ENCODE peak calls at places on chromosomes 16 and 17, in eight cellular contexts. One of them, this sample, is unnamed.

GRCh38 chr17:77451271-77451893 is 310.6 kb downstream of the SEC14L1 start:
- DNase-seq in mesenchymal stem cell: peak; percentile 83
- DNase-seq in mesenteric fat pad: no peak
- DNase-seq in ACHN: no peak
- DNase-seq in activated naive CD8-positive, alpha-beta T cell treated with anti-CD3 and anti-CD28 coated beads, Interleukin-2, amount 50 U/mL, for 24 hours: peak; percentile 84
- DNase-seq in hippocampal formation: peak; percentile 95
- DNase-seq in T-helper 2 cell: peak; percentile 49
- DNase-seq in WTC11: peak; percentile 84
- DNase-seq in this sample: peak; percentile 81

GRCh38 chr16:48613061-48613957 is 3.3 kb upstream of the N4BP1 start:
- DNase-seq in activated naive CD8-positive, alpha-beta T cell treated with anti-CD3 and anti-CD28 coated beads, Interleukin-2, amount 50 U/mL, for 24 hours: peak; percentile 61
- DNase-seq in WTC11: no peak
- DNase-seq in T-helper 2 cell: no peak
- DNase-seq in mesenchymal stem cell: peak; percentile 93
- DNase-seq in ACHN: no peak
- DNase-seq in mesenteric fat pad: no peak
- DNase-seq in hippocampal formation: no peak
- DNase-seq in this sample: no peak

GRCh38 chr16:88298882-88299745 is 83.6 kb upstream of the ZNF469 start:
- DNase-seq in activated naive CD8-positive, alpha-beta T cell treated with anti-CD3 and anti-CD28 coated beads, Interleukin-2, amount 50 U/mL, for 24 hours: peak; percentile 7
- DNase-seq in ACHN: no peak
- DNase-seq in WTC11: no peak
- DNase-seq in hippocampal formation: no peak
- DNase-seq in mesenchymal stem cell: peak; percentile 41
- DNase-seq in mesenteric fat pad: no peak
- DNase-seq in T-helper 2 cell: no peak
- DNase-seq in this sample: no peak

GRCh38 chr17:66290097-66290722 is 12.2 kb upstream of the PRKCA start:
- DNase-seq in activated naive CD8-positive, alpha-beta T cell treated with anti-CD3 and anti-CD28 coated beads, Interleukin-2, amount 50 U/mL, for 24 hours: no peak
- DNase-seq in T-helper 2 cell: no peak
- DNase-seq in mesenchymal stem cell: no peak
- DNase-seq in mesenteric fat pad: no peak
- DNase-seq in ACHN: peak; percentile 29
- DNase-seq in hippocampal formation: no peak
- DNase-seq in WTC11: no peak
- DNase-seq in this sample: no peak

GRCh38 chr17:73316919-73317505 is 5.2 kb upstream of the CDC42EP4 start:
- DNase-seq in ACHN: no peak
- DNase-seq in activated naive CD8-positive, alpha-beta T cell treated with anti-CD3 and anti-CD28 coated beads, Interleukin-2, amount 50 U/mL, for 24 hours: no peak
- DNase-seq in mesenteric fat pad: no peak
- DNase-seq in hippocampal formation: no peak
- DNase-seq in WTC11: no peak
- DNase-seq in mesenchymal stem cell: no peak
- DNase-seq in T-helper 2 cell: no peak
- DNase-seq in this sample: no peak

GRCh38 chr17:78383725-78384471 is 5.4 kb downstream of the PGS1 start:
- DNase-seq in mesenchymal stem cell: peak; percentile 99
- DNase-seq in activated naive CD8-positive, alpha-beta T cell treated with anti-CD3 and anti-CD28 coated beads, Interleukin-2, amount 50 U/mL, for 24 hours: peak; percentile 62
- DNase-seq in WTC11: no peak
- DNase-seq in hippocampal formation: no peak
- DNase-seq in mesenteric fat pad: no peak
- DNase-seq in T-helper 2 cell: no peak
- DNase-seq in ACHN: peak; percentile 78
- DNase-seq in this sample: peak; percentile 15

GRCh38 chr16:73048292-73049050 is 543 bp upstream of the ZFHX3 start:
- DNase-seq in T-helper 2 cell: no peak
- DNase-seq in WTC11: no peak
- DNase-seq in activated naive CD8-positive, alpha-beta T cell treated with anti-CD3 and anti-CD28 coated beads, Interleukin-2, amount 50 U/mL, for 24 hours: no peak
- DNase-seq in hippocampal formation: no peak
- DNase-seq in mesenchymal stem cell: peak; percentile 51
- DNase-seq in mesenteric fat pad: no peak
- DNase-seq in ACHN: peak; percentile 48
- DNase-seq in this sample: peak; percentile 51

GRCh38 chr17:30921544-30922196 is at the start of gene ADAP2:
- DNase-seq in WTC11: peak; percentile 68
- DNase-seq in mesenteric fat pad: peak; percentile 90
- DNase-seq in mesenchymal stem cell: peak; percentile 26
- DNase-seq in T-helper 2 cell: no peak
- DNase-seq in hippocampal formation: peak; percentile 15
- DNase-seq in activated naive CD8-positive, alpha-beta T cell treated with anti-CD3 and anti-CD28 coated beads, Interleukin-2, amount 50 U/mL, for 24 hours: peak; percentile 6
- DNase-seq in ACHN: peak; percentile 73
- DNase-seq in this sample: peak; percentile 15

GRCh38 chr16:84569382-84569987 is 48.4 kb downstream of the COTL1 start:
- DNase-seq in ACHN: no peak
- DNase-seq in activated naive CD8-positive, alpha-beta T cell treated with anti-CD3 and anti-CD28 coated beads, Interleukin-2, amount 50 U/mL, for 24 hours: no peak
- DNase-seq in WTC11: no peak
- DNase-seq in T-helper 2 cell: no peak
- DNase-seq in mesenteric fat pad: no peak
- DNase-seq in hippocampal formation: no peak
- DNase-seq in mesenchymal stem cell: no peak
- DNase-seq in this sample: no peak

GRCh38 chr16:64738321-64738960 is 383.4 kb downstream of the CDH11 start:
- DNase-seq in mesenteric fat pad: no peak
- DNase-seq in mesenchymal stem cell: peak; percentile 38
- DNase-seq in ACHN: no peak
- DNase-seq in activated naive CD8-positive, alpha-beta T cell treated with anti-CD3 and anti-CD28 coated beads, Interleukin-2, amount 50 U/mL, for 24 hours: no peak
- DNase-seq in WTC11: no peak
- DNase-seq in hippocampal formation: no peak
- DNase-seq in T-helper 2 cell: no peak
- DNase-seq in this sample: no peak

GRCh38 chr16:57539072-57539796 is 2.9 kb upstream of the CCDC102A start:
- DNase-seq in mesenchymal stem cell: no peak
- DNase-seq in mesenteric fat pad: peak; percentile 47
- DNase-seq in activated naive CD8-positive, alpha-beta T cell treated with anti-CD3 and anti-CD28 coated beads, Interleukin-2, amount 50 U/mL, for 24 hours: no peak
- DNase-seq in T-helper 2 cell: no peak
- DNase-seq in ACHN: no peak
- DNase-seq in WTC11: no peak
- DNase-seq in hippocampal formation: no peak
- DNase-seq in this sample: no peak

GRCh38 chr17:43839670-43840101 is 6.7 kb upstream of the MPP3 start:
- DNase-seq in ACHN: peak; percentile 24
- DNase-seq in hippocampal formation: no peak
- DNase-seq in WTC11: no peak
- DNase-seq in T-helper 2 cell: no peak
- DNase-seq in activated naive CD8-positive, alpha-beta T cell treated with anti-CD3 and anti-CD28 coated beads, Interleukin-2, amount 50 U/mL, for 24 hours: no peak
- DNase-seq in mesenchymal stem cell: no peak
- DNase-seq in mesenteric fat pad: no peak
- DNase-seq in this sample: no peak

GRCh38 chr17:12388206-12388605 is 277.5 kb upstream of the MYOCD start:
- DNase-seq in hippocampal formation: no peak
- DNase-seq in activated naive CD8-positive, alpha-beta T cell treated with anti-CD3 and anti-CD28 coated beads, Interleukin-2, amount 50 U/mL, for 24 hours: no peak
- DNase-seq in T-helper 2 cell: no peak
- DNase-seq in ACHN: no peak
- DNase-seq in mesenchymal stem cell: peak; percentile 57
- DNase-seq in WTC11: no peak
- DNase-seq in mesenteric fat pad: no peak
- DNase-seq in this sample: no peak

GRCh38 chr16:58843675-58844074 is 109.6 kb upstream of the GOT2 start:
- DNase-seq in T-helper 2 cell: no peak
- DNase-seq in hippocampal formation: no peak
- DNase-seq in mesenchymal stem cell: peak; percentile 21
- DNase-seq in ACHN: peak; percentile 67
- DNase-seq in mesenteric fat pad: no peak
- DNase-seq in WTC11: no peak
- DNase-seq in activated naive CD8-positive, alpha-beta T cell treated with anti-CD3 and anti-CD28 coated beads, Interleukin-2, amount 50 U/mL, for 24 hours: no peak
- DNase-seq in this sample: no peak

GRCh38 chr16:46801428-46802049 is 29.4 kb downstream of the C16orf87 start:
- DNase-seq in activated naive CD8-positive, alpha-beta T cell treated with anti-CD3 and anti-CD28 coated beads, Interleukin-2, amount 50 U/mL, for 24 hours: no peak
- DNase-seq in T-helper 2 cell: no peak
- DNase-seq in WTC11: no peak
- DNase-seq in ACHN: peak; percentile 69
- DNase-seq in hippocampal formation: no peak
- DNase-seq in mesenteric fat pad: no peak
- DNase-seq in mesenchymal stem cell: peak; percentile 55
- DNase-seq in this sample: no peak

GRCh38 chr17:50944902-50945720 is 79.0 kb upstream of the TOB1 start:
- DNase-seq in WTC11: no peak
- DNase-seq in mesenchymal stem cell: no peak
- DNase-seq in activated naive CD8-positive, alpha-beta T cell treated with anti-CD3 and anti-CD28 coated beads, Interleukin-2, amount 50 U/mL, for 24 hours: no peak
- DNase-seq in T-helper 2 cell: no peak
- DNase-seq in hippocampal formation: no peak
- DNase-seq in mesenteric fat pad: peak; percentile 76
- DNase-seq in ACHN: no peak
- DNase-seq in this sample: no peak

GRCh38 chr16:53817117-53817516 is 113.2 kb downstream of the FTO start:
- DNase-seq in mesenteric fat pad: no peak
- DNase-seq in mesenchymal stem cell: peak; percentile 91
- DNase-seq in hippocampal formation: no peak
- DNase-seq in ACHN: peak; percentile 89
- DNase-seq in T-helper 2 cell: no peak
- DNase-seq in activated naive CD8-positive, alpha-beta T cell treated with anti-CD3 and anti-CD28 coated beads, Interleukin-2, amount 50 U/mL, for 24 hours: no peak
- DNase-seq in WTC11: no peak
- DNase-seq in this sample: no peak

GRCh38 chr17:83203073-83203471 is 123.7 kb downstream of the METRNL start:
- DNase-seq in mesenchymal stem cell: peak; percentile 32
- DNase-seq in WTC11: peak; percentile 3
- DNase-seq in T-helper 2 cell: no peak
- DNase-seq in hippocampal formation: no peak
- DNase-seq in ACHN: no peak
- DNase-seq in mesenteric fat pad: peak; percentile 89
- DNase-seq in activated naive CD8-positive, alpha-beta T cell treated with anti-CD3 and anti-CD28 coated beads, Interleukin-2, amount 50 U/mL, for 24 hours: peak; percentile 10
- DNase-seq in this sample: no peak

GRCh38 chr17:43536236-43537088 is 9.7 kb downstream of the ETV4 start:
- DNase-seq in mesenteric fat pad: no peak
- DNase-seq in ACHN: peak; percentile 40
- DNase-seq in mesenchymal stem cell: peak; percentile 83
- DNase-seq in activated naive CD8-positive, alpha-beta T cell treated with anti-CD3 and anti-CD28 coated beads, Interleukin-2, amount 50 U/mL, for 24 hours: no peak
- DNase-seq in T-helper 2 cell: no peak
- DNase-seq in WTC11: no peak
- DNase-seq in hippocampal formation: no peak
- DNase-seq in this sample: no peak

GRCh38 chr16:49608801-49609200 is 235.2 kb downstream of the C16orf78 start:
- DNase-seq in activated naive CD8-positive, alpha-beta T cell treated with anti-CD3 and anti-CD28 coated beads, Interleukin-2, amount 50 U/mL, for 24 hours: no peak
- DNase-seq in ACHN: peak; percentile 16
- DNase-seq in T-helper 2 cell: no peak
- DNase-seq in mesenchymal stem cell: peak; percentile 65
- DNase-seq in mesenteric fat pad: no peak
- DNase-seq in hippocampal formation: no peak
- DNase-seq in WTC11: no peak
- DNase-seq in this sample: no peak

GRCh38 chr17:50763716-50764450 is 3.4 kb downstream of the ANKRD40CL start:
- DNase-seq in ACHN: no peak
- DNase-seq in mesenteric fat pad: peak; percentile 22
- DNase-seq in activated naive CD8-positive, alpha-beta T cell treated with anti-CD3 and anti-CD28 coated beads, Interleukin-2, amount 50 U/mL, for 24 hours: no peak
- DNase-seq in hippocampal formation: no peak
- DNase-seq in WTC11: no peak
- DNase-seq in mesenchymal stem cell: no peak
- DNase-seq in T-helper 2 cell: no peak
- DNase-seq in this sample: no peak

GRCh38 chr16:3503513-3503912 is 2.7 kb downstream of the CLUAP1 start:
- DNase-seq in mesenteric fat pad: peak; percentile 26
- DNase-seq in WTC11: no peak
- DNase-seq in T-helper 2 cell: no peak
- DNase-seq in activated naive CD8-positive, alpha-beta T cell treated with anti-CD3 and anti-CD28 coated beads, Interleukin-2, amount 50 U/mL, for 24 hours: peak; percentile 44
- DNase-seq in ACHN: no peak
- DNase-seq in mesenchymal stem cell: no peak
- DNase-seq in hippocampal formation: no peak
- DNase-seq in this sample: no peak

GRCh38 chr17:32484041-32484461 is 2.7 kb upstream of the CDK5R1 start:
- DNase-seq in ACHN: no peak
- DNase-seq in hippocampal formation: no peak
- DNase-seq in activated naive CD8-positive, alpha-beta T cell treated with anti-CD3 and anti-CD28 coated beads, Interleukin-2, amount 50 U/mL, for 24 hours: no peak
- DNase-seq in mesenteric fat pad: peak; percentile 51
- DNase-seq in T-helper 2 cell: no peak
- DNase-seq in mesenchymal stem cell: no peak
- DNase-seq in WTC11: no peak
- DNase-seq in this sample: no peak

GRCh38 chr17:66309793-66310192 is 7.4 kb downstream of the PRKCA start:
- DNase-seq in activated naive CD8-positive, alpha-beta T cell treated with anti-CD3 and anti-CD28 coated beads, Interleukin-2, amount 50 U/mL, for 24 hours: no peak
- DNase-seq in mesenchymal stem cell: no peak
- DNase-seq in hippocampal formation: peak; percentile 4
- DNase-seq in WTC11: no peak
- DNase-seq in T-helper 2 cell: no peak
- DNase-seq in mesenteric fat pad: no peak
- DNase-seq in ACHN: no peak
- DNase-seq in this sample: no peak

GRCh38 chr17:66730497-66730923 is 104.4 kb upstream of the CACNG5 start:
- DNase-seq in mesenteric fat pad: no peak
- DNase-seq in activated naive CD8-positive, alpha-beta T cell treated with anti-CD3 and anti-CD28 coated beads, Interleukin-2, amount 50 U/mL, for 24 hours: no peak
- DNase-seq in WTC11: peak; percentile 45
- DNase-seq in T-helper 2 cell: no peak
- DNase-seq in ACHN: no peak
- DNase-seq in hippocampal formation: no peak
- DNase-seq in mesenchymal stem cell: no peak
- DNase-seq in this sample: no peak

GRCh38 chr17:42526031-42526444 is 10.0 kb upstream of the NAGLU start:
- DNase-seq in mesenchymal stem cell: peak; percentile 47
- DNase-seq in hippocampal formation: no peak
- DNase-seq in ACHN: no peak
- DNase-seq in WTC11: no peak
- DNase-seq in mesenteric fat pad: no peak
- DNase-seq in activated naive CD8-positive, alpha-beta T cell treated with anti-CD3 and anti-CD28 coated beads, Interleukin-2, amount 50 U/mL, for 24 hours: no peak
- DNase-seq in T-helper 2 cell: no peak
- DNase-seq in this sample: no peak

GRCh38 chr16:27684047-27684446 is 134.1 kb downstream of the KATNIP start:
- DNase-seq in mesenteric fat pad: no peak
- DNase-seq in mesenchymal stem cell: no peak
- DNase-seq in T-helper 2 cell: no peak
- DNase-seq in ACHN: no peak
- DNase-seq in WTC11: no peak
- DNase-seq in hippocampal formation: no peak
- DNase-seq in activated naive CD8-positive, alpha-beta T cell treated with anti-CD3 and anti-CD28 coated beads, Interleukin-2, amount 50 U/mL, for 24 hours: no peak
- DNase-seq in this sample: no peak

GRCh38 chr17:76524598-76525512 is 12.7 kb downstream of the CYGB start:
- DNase-seq in mesenchymal stem cell: peak; percentile 92
- DNase-seq in hippocampal formation: no peak
- DNase-seq in mesenteric fat pad: no peak
- DNase-seq in WTC11: no peak
- DNase-seq in ACHN: no peak
- DNase-seq in T-helper 2 cell: no peak
- DNase-seq in activated naive CD8-positive, alpha-beta T cell treated with anti-CD3 and anti-CD28 coated beads, Interleukin-2, amount 50 U/mL, for 24 hours: no peak
- DNase-seq in this sample: no peak

GRCh38 chr17:14061666-14062560 is 7.4 kb upstream of the COX10 start:
- DNase-seq in mesenchymal stem cell: peak; percentile 91
- DNase-seq in hippocampal formation: no peak
- DNase-seq in T-helper 2 cell: no peak
- DNase-seq in mesenteric fat pad: no peak
- DNase-seq in ACHN: peak; percentile 90
- DNase-seq in WTC11: no peak
- DNase-seq in activated naive CD8-positive, alpha-beta T cell treated with anti-CD3 and anti-CD28 coated beads, Interleukin-2, amount 50 U/mL, for 24 hours: no peak
- DNase-seq in this sample: no peak

GRCh38 chr16:46743232-46743719 is 4.9 kb downstream of the MYLK3 start:
- DNase-seq in activated naive CD8-positive, alpha-beta T cell treated with anti-CD3 and anti-CD28 coated beads, Interleukin-2, amount 50 U/mL, for 24 hours: no peak
- DNase-seq in mesenchymal stem cell: peak; percentile 26
- DNase-seq in T-helper 2 cell: no peak
- DNase-seq in WTC11: no peak
- DNase-seq in mesenteric fat pad: peak; percentile 72
- DNase-seq in hippocampal formation: no peak
- DNase-seq in ACHN: no peak
- DNase-seq in this sample: no peak

GRCh38 chr16:81657224-81657623 is 121.9 kb upstream of the PLCG2 start:
- DNase-seq in T-helper 2 cell: no peak
- DNase-seq in activated naive CD8-positive, alpha-beta T cell treated with anti-CD3 and anti-CD28 coated beads, Interleukin-2, amount 50 U/mL, for 24 hours: no peak
- DNase-seq in WTC11: no peak
- DNase-seq in mesenteric fat pad: no peak
- DNase-seq in hippocampal formation: no peak
- DNase-seq in mesenchymal stem cell: no peak
- DNase-seq in ACHN: no peak
- DNase-seq in this sample: no peak

GRCh38 chr17:42675348-42675983 is 1.3 kb downstream of the PLEKHH3 start:
- DNase-seq in mesenteric fat pad: no peak
- DNase-seq in activated naive CD8-positive, alpha-beta T cell treated with anti-CD3 and anti-CD28 coated beads, Interleukin-2, amount 50 U/mL, for 24 hours: no peak
- DNase-seq in mesenchymal stem cell: no peak
- DNase-seq in T-helper 2 cell: no peak
- DNase-seq in hippocampal formation: peak; percentile 8
- DNase-seq in WTC11: no peak
- DNase-seq in ACHN: no peak
- DNase-seq in this sample: peak; percentile 23

GRCh38 chr16:14608604-14609003 is 21.5 kb downstream of the PARN start:
- DNase-seq in mesenteric fat pad: no peak
- DNase-seq in hippocampal formation: no peak
- DNase-seq in T-helper 2 cell: no peak
- DNase-seq in mesenchymal stem cell: no peak
- DNase-seq in activated naive CD8-positive, alpha-beta T cell treated with anti-CD3 and anti-CD28 coated beads, Interleukin-2, amount 50 U/mL, for 24 hours: no peak
- DNase-seq in WTC11: no peak
- DNase-seq in ACHN: no peak
- DNase-seq in this sample: no peak

This sample was measured in substantia nigra.